ENCODE peak calls at places on chromosomes 12 and 14, in seven cellular contexts. One of them, this sample, is unnamed.

GRCh38 chr12:92403210-92404175 is 257.8 kb upstream of the BTG1 start:
- DNase-seq in left ventricle myocardium inferior: no peak
- DNase-seq in CD4-positive, CD25-positive, alpha-beta regulatory T cell: peak
- DNase-seq in PC-3: no peak
- DNase-seq in mammary epithelial cell: no peak
- DNase-seq in right atrium auricular region: no peak
- DNase-seq in tibial nerve: no peak
- DNase-seq in this sample: no peak

GRCh38 chr14:91754819-91755218 is 22.9 kb upstream of the CATSPERB start:
- DNase-seq in PC-3: no peak
- DNase-seq in CD4-positive, CD25-positive, alpha-beta regulatory T cell: no peak
- DNase-seq in right atrium auricular region: no peak
- DNase-seq in left ventricle myocardium inferior: no peak
- DNase-seq in tibial nerve: no peak
- DNase-seq in mammary epithelial cell: no peak
- DNase-seq in this sample: no peak

GRCh38 chr12:106317406-106318082 is 15.0 kb downstream of the TCP11L2 start:
- DNase-seq in CD4-positive, CD25-positive, alpha-beta regulatory T cell: no peak
- DNase-seq in mammary epithelial cell: peak
- DNase-seq in tibial nerve: no peak
- DNase-seq in PC-3: peak
- DNase-seq in left ventricle myocardium inferior: no peak
- DNase-seq in right atrium auricular region: no peak
- DNase-seq in this sample: no peak

GRCh38 chr12:94805749-94806148 is 155.4 kb upstream of the TMCC3 start:
- DNase-seq in left ventricle myocardium inferior: no peak
- DNase-seq in tibial nerve: no peak
- DNase-seq in right atrium auricular region: no peak
- DNase-seq in PC-3: no peak
- DNase-seq in CD4-positive, CD25-positive, alpha-beta regulatory T cell: no peak
- DNase-seq in mammary epithelial cell: peak
- DNase-seq in this sample: no peak

GRCh38 chr14:99245541-99246511 is 26.2 kb downstream of the BCL11B start:
- DNase-seq in PC-3: no peak
- DNase-seq in CD4-positive, CD25-positive, alpha-beta regulatory T cell: peak
- DNase-seq in left ventricle myocardium inferior: no peak
- DNase-seq in mammary epithelial cell: no peak
- DNase-seq in tibial nerve: no peak
- DNase-seq in right atrium auricular region: no peak
- DNase-seq in this sample: no peak

GRCh38 chr12:114476159-114476558 is 70.2 kb upstream of the TBX5 start:
- DNase-seq in right atrium auricular region: no peak
- DNase-seq in CD4-positive, CD25-positive, alpha-beta regulatory T cell: no peak
- DNase-seq in left ventricle myocardium inferior: no peak
- DNase-seq in mammary epithelial cell: peak
- DNase-seq in tibial nerve: no peak
- DNase-seq in PC-3: peak
- DNase-seq in this sample: no peak

GRCh38 chr12:51820721-51821422 is 27.6 kb downstream of the FIGNL2 start:
- DNase-seq in mammary epithelial cell: no peak
- DNase-seq in right atrium auricular region: no peak
- DNase-seq in PC-3: peak
- DNase-seq in tibial nerve: no peak
- DNase-seq in CD4-positive, CD25-positive, alpha-beta regulatory T cell: peak
- DNase-seq in left ventricle myocardium inferior: peak
- DNase-seq in this sample: peak

GRCh38 chr14:78508023-78508422 is 337.9 kb downstream of the NRXN3 start:
- DNase-seq in tibial nerve: no peak
- DNase-seq in right atrium auricular region: no peak
- DNase-seq in CD4-positive, CD25-positive, alpha-beta regulatory T cell: no peak
- DNase-seq in left ventricle myocardium inferior: no peak
- DNase-seq in mammary epithelial cell: no peak
- DNase-seq in PC-3: no peak
- DNase-seq in this sample: no peak

DNA sequence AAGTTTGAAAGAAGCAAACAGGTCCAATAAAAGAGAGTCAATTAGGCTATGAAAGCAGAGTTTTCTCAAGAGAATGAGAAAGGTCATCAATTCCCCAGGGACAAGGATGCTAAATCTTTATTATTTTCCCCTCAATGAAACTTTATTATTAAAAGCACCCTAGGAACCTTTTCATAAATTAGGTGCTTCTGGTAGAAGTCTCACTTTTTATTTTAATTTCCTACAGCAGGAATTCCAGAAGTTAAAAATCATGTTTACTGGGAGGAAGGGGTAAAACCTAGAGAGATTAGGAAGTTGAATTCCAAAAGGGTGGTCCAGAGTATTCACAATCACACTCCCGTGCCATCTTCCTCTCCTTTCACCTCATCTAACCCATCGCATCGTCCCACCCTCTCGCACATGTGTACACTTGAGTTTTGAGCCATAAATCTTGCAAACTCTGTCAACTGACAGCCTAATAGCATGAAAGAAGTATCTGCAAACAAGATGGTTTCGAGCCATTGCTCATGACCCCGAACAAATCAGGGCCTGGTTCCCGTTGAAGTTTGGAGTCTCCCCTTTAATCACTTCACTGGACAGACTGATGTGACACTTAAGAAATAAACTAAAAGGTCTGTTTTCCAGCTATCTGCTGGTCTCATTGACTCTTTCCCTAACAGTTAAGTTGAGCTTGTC is 223.4 kb upstream of the SOX5 start:
- DNase-seq in mammary epithelial cell: no peak
- DNase-seq in right atrium auricular region: no peak
- DNase-seq in left ventricle myocardium inferior: no peak
- DNase-seq in PC-3: no peak
- DNase-seq in CD4-positive, CD25-positive, alpha-beta regulatory T cell: no peak
- DNase-seq in tibial nerve: no peak
- DNase-seq in this sample: no peak
- H3K27ac ChIP-seq in mammary epithelial cell: no peak
- H3K27ac ChIP-seq in right atrium auricular region: no peak
- H3K27ac ChIP-seq in left ventricle myocardium inferior: no peak
- H3K27ac ChIP-seq in PC-3: no peak
- H3K27ac ChIP-seq in CD4-positive, CD25-positive, alpha-beta regulatory T cell: no peak
- H3K27ac ChIP-seq in tibial nerve: no peak
- H3K27ac ChIP-seq in this sample: no peak

DNA sequence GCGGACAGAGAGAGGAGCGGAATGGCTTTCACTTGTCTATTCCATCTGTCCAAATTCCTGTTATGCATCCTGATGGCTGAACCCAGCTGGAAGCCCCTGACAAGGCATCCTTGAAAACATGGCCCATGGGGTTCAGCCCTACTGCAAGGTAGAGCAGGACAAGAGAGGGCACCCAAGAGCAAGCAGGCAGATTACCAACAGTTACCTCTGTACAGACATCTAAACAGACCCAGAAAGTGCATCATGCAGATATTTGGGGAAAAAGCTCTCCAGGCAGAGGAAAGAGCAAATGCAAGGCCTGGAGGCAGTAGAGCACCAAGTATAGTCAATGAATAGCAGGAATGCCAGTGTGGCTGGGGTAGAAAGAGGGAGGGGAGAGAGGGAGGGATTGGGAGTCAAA is 407.5 kb downstream of the PCNX1 start:
- DNase-seq in mammary epithelial cell: no peak
- DNase-seq in PC-3: no peak
- DNase-seq in left ventricle myocardium inferior: no peak
- DNase-seq in right atrium auricular region: no peak
- DNase-seq in CD4-positive, CD25-positive, alpha-beta regulatory T cell: no peak
- DNase-seq in tibial nerve: no peak
- DNase-seq in this sample: no peak
- H3K4me3 ChIP-seq in mammary epithelial cell: no peak
- H3K4me3 ChIP-seq in PC-3: no peak
- H3K4me3 ChIP-seq in left ventricle myocardium inferior: no peak
- H3K4me3 ChIP-seq in right atrium auricular region: no peak
- H3K4me3 ChIP-seq in CD4-positive, CD25-positive, alpha-beta regulatory T cell: no peak
- H3K4me3 ChIP-seq in tibial nerve: no peak
- H3K4me3 ChIP-seq in this sample: no peak

GRCh38 chr14:104087981-104088850 is 2.7 kb downstream of the ASPG start:
- DNase-seq in right atrium auricular region: no peak
- DNase-seq in left ventricle myocardium inferior: peak
- DNase-seq in PC-3: no peak
- DNase-seq in tibial nerve: no peak
- DNase-seq in mammary epithelial cell: no peak
- DNase-seq in CD4-positive, CD25-positive, alpha-beta regulatory T cell: no peak
- DNase-seq in this sample: no peak
- H3K27ac ChIP-seq in right atrium auricular region: peak
- H3K27ac ChIP-seq in left ventricle myocardium inferior: no peak
- H3K27ac ChIP-seq in PC-3: no peak
- H3K27ac ChIP-seq in tibial nerve: no peak
- H3K27ac ChIP-seq in mammary epithelial cell: no peak
- H3K27ac ChIP-seq in CD4-positive, CD25-positive, alpha-beta regulatory T cell: no peak
- H3K27ac ChIP-seq in this sample: no peak

GRCh38 chr12:8911606-8912268 is 2.6 kb upstream of the PHC1 start:
- DNase-seq in tibial nerve: no peak
- DNase-seq in mammary epithelial cell: no peak
- DNase-seq in left ventricle myocardium inferior: no peak
- DNase-seq in right atrium auricular region: no peak
- DNase-seq in CD4-positive, CD25-positive, alpha-beta regulatory T cell: no peak
- DNase-seq in PC-3: peak
- DNase-seq in this sample: no peak

GRCh38 chr12:8912910-8913309 is 1.4 kb upstream of the PHC1 start:
- DNase-seq in mammary epithelial cell: peak
- DNase-seq in CD4-positive, CD25-positive, alpha-beta regulatory T cell: peak
- DNase-seq in right atrium auricular region: no peak
- DNase-seq in left ventricle myocardium inferior: no peak
- DNase-seq in tibial nerve: no peak
- DNase-seq in PC-3: peak
- DNase-seq in this sample: no peak

GRCh38 chr12:8914716-8915526 is 612 bp downstream of the PHC1 start:
- DNase-seq in tibial nerve: no peak
- DNase-seq in left ventricle myocardium inferior: peak
- DNase-seq in mammary epithelial cell: peak
- DNase-seq in right atrium auricular region: peak
- DNase-seq in CD4-positive, CD25-positive, alpha-beta regulatory T cell: peak
- DNase-seq in PC-3: peak
- DNase-seq in this sample: peak

GRCh38 chr12:8916154-8916553 is 1.8 kb downstream of the PHC1 start:
- DNase-seq in CD4-positive, CD25-positive, alpha-beta regulatory T cell: no peak
- DNase-seq in left ventricle myocardium inferior: no peak
- DNase-seq in tibial nerve: no peak
- DNase-seq in PC-3: no peak
- DNase-seq in right atrium auricular region: no peak
- DNase-seq in mammary epithelial cell: no peak
- DNase-seq in this sample: no peak

DNA sequence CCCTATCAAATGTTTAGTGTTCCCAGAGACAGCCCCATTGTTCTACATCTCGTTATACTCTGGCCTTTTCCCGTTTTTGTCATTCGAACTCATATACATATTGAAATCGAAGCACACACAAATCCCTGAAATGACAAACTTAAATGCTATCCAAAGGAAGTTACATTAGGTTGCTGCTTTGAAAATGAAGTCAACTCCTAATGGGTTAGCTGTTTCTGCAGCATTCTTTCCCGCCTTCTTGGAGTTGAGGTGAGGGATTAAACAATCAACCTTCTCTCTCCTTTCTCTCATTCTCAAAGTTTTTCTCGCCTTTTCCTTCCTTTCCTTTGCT is 642 bp upstream of the PHC1 start:
- DNase-seq in CD4-positive, CD25-positive, alpha-beta regulatory T cell: no peak
- DNase-seq in mammary epithelial cell: no peak
- DNase-seq in tibial nerve: no peak
- DNase-seq in right atrium auricular region: no peak
- DNase-seq in PC-3: no peak
- DNase-seq in left ventricle myocardium inferior: no peak
- DNase-seq in this sample: no peak
- H3K4me3 ChIP-seq in CD4-positive, CD25-positive, alpha-beta regulatory T cell: peak
- H3K4me3 ChIP-seq in mammary epithelial cell: peak
- H3K4me3 ChIP-seq in tibial nerve: peak
- H3K4me3 ChIP-seq in right atrium auricular region: peak
- H3K4me3 ChIP-seq in PC-3: peak
- H3K4me3 ChIP-seq in left ventricle myocardium inferior: peak
- H3K4me3 ChIP-seq in this sample: peak

DNA sequence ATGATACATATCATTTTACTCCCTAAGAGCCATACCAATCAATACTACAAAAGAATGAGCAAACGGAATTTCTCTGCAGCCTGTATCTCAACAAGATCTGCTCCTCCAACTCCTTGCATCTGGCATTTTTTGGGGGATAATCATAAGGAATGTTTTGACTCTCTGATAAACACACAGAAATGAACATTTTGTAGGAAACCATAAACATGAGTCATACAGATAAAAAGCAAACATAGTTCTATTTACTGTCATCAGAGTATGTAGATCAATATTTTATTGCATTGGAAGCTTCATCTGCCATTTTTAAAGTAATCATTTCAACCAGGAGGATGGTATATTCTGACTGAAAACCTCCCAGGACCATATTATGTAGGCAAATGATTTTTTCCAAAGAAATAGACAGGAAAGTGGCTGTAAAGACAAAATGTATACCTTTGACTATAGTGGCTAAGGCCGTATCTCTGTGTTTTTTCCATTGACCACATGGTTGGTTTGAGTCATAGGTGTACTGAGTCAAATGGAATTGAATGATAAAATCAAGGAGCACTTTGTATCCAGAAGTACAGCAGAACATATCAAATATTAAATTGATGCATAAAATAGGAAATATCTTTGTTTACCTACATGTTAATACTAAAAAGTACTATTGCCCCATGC is 32.4 kb upstream of the CD69 start:
- DNase-seq in tibial nerve: no peak
- DNase-seq in left ventricle myocardium inferior: no peak
- DNase-seq in right atrium auricular region: no peak
- DNase-seq in CD4-positive, CD25-positive, alpha-beta regulatory T cell: no peak
- DNase-seq in mammary epithelial cell: peak
- DNase-seq in PC-3: peak
- DNase-seq in this sample: no peak
- H3K27ac ChIP-seq in tibial nerve: no peak
- H3K27ac ChIP-seq in left ventricle myocardium inferior: no peak
- H3K27ac ChIP-seq in right atrium auricular region: no peak
- H3K27ac ChIP-seq in CD4-positive, CD25-positive, alpha-beta regulatory T cell: no peak
- H3K27ac ChIP-seq in mammary epithelial cell: no peak
- H3K27ac ChIP-seq in PC-3: peak
- H3K27ac ChIP-seq in this sample: no peak

DNA sequence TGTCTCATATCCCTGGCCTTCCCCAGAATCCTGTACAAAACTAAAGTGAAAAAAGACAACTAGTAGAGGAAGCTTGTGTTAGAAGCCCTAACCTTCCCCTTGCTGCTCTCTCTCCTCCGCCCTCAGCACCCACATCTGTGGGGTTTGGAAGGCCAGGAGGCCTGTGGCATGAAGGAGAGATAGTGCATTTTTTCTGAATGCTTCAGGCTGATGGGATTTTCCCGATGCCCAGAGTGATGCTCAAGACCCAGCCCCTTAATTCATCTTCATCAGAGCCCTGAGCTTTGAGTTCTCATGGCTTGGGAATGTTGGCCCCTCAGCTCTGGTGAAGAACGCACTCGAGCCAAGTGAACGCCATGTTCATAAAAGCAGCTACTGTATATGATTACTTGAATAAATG is 5.9 kb downstream of the FGF6 start:
- DNase-seq in PC-3: no peak
- DNase-seq in CD4-positive, CD25-positive, alpha-beta regulatory T cell: no peak
- DNase-seq in tibial nerve: no peak
- DNase-seq in mammary epithelial cell: no peak
- DNase-seq in right atrium auricular region: peak
- DNase-seq in left ventricle myocardium inferior: no peak
- DNase-seq in this sample: no peak
- H3K4me3 ChIP-seq in PC-3: no peak
- H3K4me3 ChIP-seq in CD4-positive, CD25-positive, alpha-beta regulatory T cell: no peak
- H3K4me3 ChIP-seq in tibial nerve: no peak
- H3K4me3 ChIP-seq in mammary epithelial cell: no peak
- H3K4me3 ChIP-seq in right atrium auricular region: no peak
- H3K4me3 ChIP-seq in left ventricle myocardium inferior: no peak
- H3K4me3 ChIP-seq in this sample: no peak

This sample was measured in dorsolateral prefrontal cortex.